ENCODE peak calls at places on chromosome 13, in ten cellular contexts. U is thoracic aorta; Q is K562; P is glutamatergic neuron; S is Peyer's patch; W is fibroblast of lung; N is cardiac fibroblast; A is CD8-positive, alpha-beta T cell; R is ascending aorta; B is GM12865. T is an unnamed sample.

GRCh38 chr13:40148103-40148502 is 492.6 kb downstream of the COG6 start:
- DNase-seq in Q (no peak), A (peak; percentile 33), P (no peak), W (no peak), S (no peak), U (no peak), N (no peak), B (no peak), R (no peak), T (no peak)

GRCh38 chr13:34943675-34944634 is 1.9 kb downstream of the NBEA start:
- DNase-seq in B (peak; percentile 53), S (no peak), W (no peak), N (no peak), Q (no peak), P (no peak), U (no peak), R (no peak), A (no peak), T (no peak)

GRCh38 chr13:41458939-41459753 is 1.8 kb downstream of the RGCC start:
- DNase-seq in B (peak; percentile 65), Q (peak; percentile 63), N (peak; percentile 81), S (peak; percentile 64), R (no peak), A (peak; percentile 67), W (peak; percentile 29), U (no peak), P (no peak), T (no peak)

GRCh38 chr13:97436845-97437244 is 2.9 kb downstream of the RAP2A start:
- DNase-seq in W (no peak), N (no peak), A (no peak), U (no peak), B (no peak), P (no peak), S (no peak), Q (no peak), R (no peak), T (no peak)

GRCh38 chr13:28136916-28137315 is 1.4 kb upstream of the PAN3 start:
- DNase-seq in U (no peak), N (no peak), S (no peak), B (peak; percentile 64), R (no peak), W (no peak), Q (peak; percentile 27), P (no peak), A (no peak), T (no peak)

GRCh38 chr13:113035209-113035800 is 66.3 kb downstream of the MCF2L start:
- DNase-seq in R (no peak), W (no peak), S (no peak), U (no peak), A (no peak), P (no peak), N (no peak), Q (no peak), B (no peak), T (no peak)

GRCh38 chr13:32850311-32851052 is 165.7 kb upstream of the KL start:
- DNase-seq in A (no peak), R (no peak), B (no peak), U (no peak), N (no peak), W (no peak), P (no peak), Q (no peak), S (no peak), T (no peak)

GRCh38 chr13:25744176-25744575 is 307.6 kb downstream of the SHISA2 start:
- DNase-seq in Q (no peak), U (no peak), B (no peak), A (no peak), W (no peak), P (no peak), R (no peak), N (no peak), S (no peak), T (no peak)

GRCh38 chr13:84946144-84946543 is 853.1 kb downstream of the SLITRK6 start:
- DNase-seq in B (no peak), W (no peak), P (no peak), S (no peak), R (no peak), N (no peak), A (no peak), Q (no peak), U (no peak), T (no peak)

DNA sequence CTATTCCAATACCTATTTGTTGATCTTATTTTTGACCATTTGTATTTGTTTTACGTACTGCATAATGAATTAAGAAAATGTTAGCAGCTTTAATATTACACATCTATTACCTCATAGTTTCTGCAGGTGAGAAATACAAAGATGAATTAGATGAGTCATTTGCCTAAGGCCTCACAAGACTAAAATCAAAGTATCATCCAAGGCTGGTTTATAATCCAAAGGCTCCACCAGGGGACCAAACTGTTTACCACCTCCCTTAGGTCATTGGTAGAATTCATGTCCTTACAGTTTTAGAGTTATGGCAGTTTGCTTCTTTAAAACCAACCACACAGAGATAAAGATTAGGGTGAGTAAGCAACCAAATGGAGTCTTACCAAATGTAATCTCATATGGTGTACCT is 848.1 kb downstream of the SLITRK6 start:
- DNase-seq in S (no peak), W (no peak), R (no peak), B (no peak), P (no peak), A (no peak), N (no peak), Q (no peak), U (no peak), T (peak; percentile 19)
- TF ChIP-seq CTCF in S (no peak), W (no peak), R (no peak), B (no peak), P (no peak), A (no peak), N (no peak), Q (no peak), U (no peak), T (peak; percentile 44)

DNA sequence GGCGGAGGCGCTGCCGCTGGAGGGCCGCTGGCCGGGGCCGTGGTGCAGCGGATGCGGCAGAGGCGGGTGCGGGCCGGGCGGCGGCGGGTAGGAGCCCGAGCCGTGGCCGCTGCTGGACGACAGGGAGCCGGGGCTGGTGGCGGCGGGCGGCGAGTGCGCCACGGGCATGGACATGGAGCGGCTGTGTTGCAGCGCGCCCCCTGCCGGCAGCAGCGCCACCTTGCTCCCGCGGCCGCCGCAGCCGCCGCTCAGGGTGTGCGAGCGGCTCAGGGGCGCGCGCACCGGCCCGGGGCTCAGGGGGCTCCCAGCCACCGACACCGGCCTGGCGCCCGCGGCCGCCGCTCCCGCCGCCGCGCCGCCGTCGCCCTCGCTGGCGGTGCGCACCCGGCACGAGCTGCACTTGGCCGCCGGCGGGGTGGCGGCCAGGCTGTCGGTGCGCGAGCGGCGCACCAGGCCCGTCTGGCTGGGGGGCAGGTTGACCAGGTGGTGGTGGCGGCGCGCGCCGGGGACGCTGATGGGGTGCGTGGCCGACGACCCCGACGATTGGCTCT is 1.7 kb downstream of the IRS2 start:
- DNase-seq in R (no peak), Q (no peak), S (no peak), W (peak; percentile 72), B (no peak), A (peak; percentile 72), U (no peak), P (peak; percentile 92), N (peak; percentile 76), T (no peak)
- TF ChIP-seq CTCF in R (peak; percentile 88), Q (no peak), S (peak; percentile 92), W (peak; percentile 28), B (no peak), A (peak; percentile 36), U (peak; percentile 57), P (peak; percentile 72), N (peak; percentile 18), T (peak; percentile 51)

DNA sequence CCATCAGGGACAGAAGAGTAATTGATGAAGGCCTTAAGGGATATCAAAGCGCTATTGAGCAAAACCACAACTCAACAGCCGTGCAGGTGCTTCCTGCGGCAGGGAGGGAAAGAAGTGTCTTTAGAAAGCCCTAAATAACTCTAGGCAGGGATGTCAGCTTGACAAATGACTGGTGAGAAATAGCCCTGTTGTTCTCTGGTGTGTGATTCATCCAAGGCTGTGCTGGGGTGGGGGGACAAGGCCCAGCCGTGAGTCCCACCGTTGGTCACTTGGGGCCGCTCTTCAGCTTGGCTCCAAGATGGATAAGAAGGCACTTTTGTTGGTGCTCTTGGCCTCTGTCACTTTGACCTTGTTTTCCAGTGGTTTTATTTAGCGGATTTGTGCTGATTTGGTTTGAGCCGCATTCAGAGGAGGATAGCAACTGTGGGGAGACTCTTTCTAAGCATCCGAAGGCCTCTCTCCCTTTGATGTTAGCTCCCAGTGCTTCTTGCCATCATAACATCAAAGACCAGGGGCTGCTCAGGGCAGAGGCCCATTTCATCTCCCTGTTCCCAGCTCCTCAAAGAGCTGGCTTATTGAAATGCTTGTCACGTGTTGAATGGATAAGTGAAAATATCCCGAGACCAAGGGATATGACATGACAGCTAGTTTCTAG is 130.3 kb upstream of the SERP2 start:
- DNase-seq in P (no peak), W (peak; percentile 96), U (no peak), S (no peak), R (no peak), B (peak; percentile 84), Q (peak; percentile 75), N (peak; percentile 78), A (no peak), T (peak; percentile 36)
- TF ChIP-seq CTCF in P (no peak), W (peak; percentile 67), U (no peak), S (peak; percentile 40), R (no peak), B (peak; percentile 61), Q (peak; percentile 79), N (peak; percentile 37), A (no peak), T (peak; percentile 77)

DNA sequence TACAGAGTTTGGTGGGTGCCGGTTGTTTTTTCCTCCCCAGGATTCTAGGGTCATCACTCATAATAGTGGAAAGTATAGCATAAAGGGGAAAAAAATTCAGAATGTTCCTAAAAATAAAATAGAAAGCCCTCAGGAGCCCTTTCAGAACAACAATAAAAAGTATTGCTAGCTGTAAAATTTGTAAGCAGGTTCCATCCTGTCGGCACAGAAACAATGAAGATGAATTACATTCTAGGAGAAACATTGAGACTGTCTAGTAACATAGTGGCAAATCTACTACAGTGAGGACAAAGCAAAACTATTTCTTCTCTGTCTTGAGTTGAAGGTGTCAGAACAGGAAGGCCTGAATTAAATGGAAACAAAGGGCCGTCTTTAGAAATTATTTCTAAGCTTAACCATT is 870.7 kb downstream of the PCDH9 start:
- DNase-seq in P (no peak), B (no peak), W (no peak), R (no peak), Q (no peak), U (no peak), A (no peak), N (no peak), S (no peak), T (no peak)
- TF ChIP-seq CTCF in P (no peak), B (no peak), W (no peak), R (no peak), Q (no peak), U (no peak), A (no peak), N (no peak), S (no peak), T (no peak)

DNA sequence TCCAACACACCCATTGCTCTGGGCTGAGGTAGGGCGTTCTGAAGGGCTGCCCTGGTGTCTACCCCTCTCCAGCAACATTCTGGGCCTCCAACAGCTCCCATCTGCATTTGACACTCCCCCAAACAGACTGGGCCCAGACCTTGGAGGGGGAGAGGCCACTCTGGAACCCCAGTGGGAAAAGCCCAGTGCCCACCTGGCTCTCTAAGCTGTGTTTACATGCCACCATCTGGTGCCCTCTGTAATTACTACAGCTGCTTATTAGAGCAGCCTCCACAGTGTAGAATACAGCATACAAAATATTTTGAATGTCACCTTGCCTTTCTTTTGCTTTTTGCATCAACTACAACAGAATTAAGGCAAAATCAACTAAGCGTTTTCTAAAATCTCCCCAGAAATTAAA is 35.8 kb upstream of the TM9SF2 start:
- DNase-seq in P (peak; percentile 56), N (no peak), W (no peak), A (no peak), R (no peak), S (no peak), Q (no peak), B (no peak), U (no peak), T (no peak)
- TF ChIP-seq CTCF in P (no peak), N (no peak), W (no peak), A (no peak), R (no peak), S (no peak), Q (no peak), B (no peak), U (no peak), T (no peak)

T was measured in keratinocyte.